ENCODE peak calls at places on chromosomes 7 and 10, in ten cellular contexts. L is kidney, Y is astrocyte of the spinal cord, R is uterus, C is neural progenitor cell, T is colonic mucosa, H is ovary, F is choroid plexus epithelial cell, M is lower lobe of right lung, B is OCI-LY7. P is an unnamed sample.
A peak's percentile ranks its signal among the peaks of the same experiment; 100 is the strongest.

GRCh38 chr10:20048161-20048560 is 231.9 kb downstream of the PLXDC2 start:
- DNase-seq in L (no peak), Y (no peak), R (no peak), C (no peak), T (no peak), H (no peak), F (no peak), M (no peak), B (no peak), P (no peak)

GRCh38 chr10:21978191-21978862 is 25.2 kb downstream of the DNAJC1 start:
- DNase-seq in L (no peak), Y (peak; percentile 58), R (no peak), C (peak; percentile 45), T (no peak), H (no peak), F (peak; percentile 32), M (no peak), B (no peak), P (peak; percentile 54)

GRCh38 chr7:150968698-150969482 is 9.2 kb downstream of the KCNH2 start:
- DNase-seq in L (no peak), Y (no peak), R (no peak), C (peak; percentile 39), T (no peak), H (no peak), F (no peak), M (no peak), B (no peak), P (no peak)

GRCh38 chr7:43631559-43631958 is 48.7 kb downstream of the STK17A start:
- DNase-seq in L (no peak), Y (no peak), R (no peak), C (no peak), T (no peak), H (no peak), F (no peak), M (no peak), B (no peak), P (no peak)

GRCh38 chr7:134905375-134905774 is 80.9 kb upstream of the AGBL3 start:
- DNase-seq in L (peak; percentile 56), Y (peak; percentile 91), R (peak; percentile 77), C (no peak), T (peak; percentile 27), H (peak; percentile 48), F (peak; percentile 95), M (no peak), B (no peak), P (peak; percentile 95)

GRCh38 chr10:77117501-77117900 is 520.1 kb downstream of the KCNMA1 start:
- DNase-seq in L (no peak), Y (no peak), R (no peak), C (no peak), T (no peak), H (no peak), F (no peak), M (no peak), B (no peak), P (no peak)

GRCh38 chr10:36089790-36090391 is 447.8 kb upstream of the FZD8 start:
- DNase-seq in L (no peak), Y (no peak), R (no peak), C (no peak), T (no peak), H (no peak), F (no peak), M (no peak), B (no peak), P (no peak)

GRCh38 chr10:48551796-48552591 is 52.9 kb downstream of the ARHGAP22 start:
- DNase-seq in L (no peak), Y (peak; percentile 56), R (no peak), C (peak; percentile 65), T (no peak), H (peak; percentile 49), F (peak; percentile 74), M (no peak), B (peak; percentile 79), P (peak; percentile 77)

GRCh38 chr10:63430091-63430998 is 35.4 kb downstream of the JMJD1C start:
- DNase-seq in L (no peak), Y (peak; percentile 65), R (no peak), C (no peak), T (no peak), H (no peak), F (peak; percentile 85), M (no peak), B (no peak), P (peak; percentile 85)

GRCh38 chr10:67072654-67073053 is 146.8 kb downstream of the LRRTM3 start:
- DNase-seq in L (no peak), Y (no peak), R (no peak), C (no peak), T (no peak), H (no peak), F (no peak), M (no peak), B (no peak), P (no peak)

GRCh38 chr7:112416127-112416526 is 34.1 kb upstream of the IFRD1 start:
- DNase-seq in L (no peak), Y (peak; percentile 62), R (no peak), C (no peak), T (no peak), H (no peak), F (peak; percentile 76), M (no peak), B (no peak), P (peak; percentile 60)

GRCh38 chr7:112414855-112415490 is 35.3 kb upstream of the IFRD1 start:
- DNase-seq in L (no peak), Y (no peak), R (no peak), C (peak; percentile 47), T (no peak), H (no peak), F (peak; percentile 70), M (no peak), B (peak; percentile 51), P (peak; percentile 68)

GRCh38 chr7:112407261-112407660 is 43.0 kb upstream of the IFRD1 start:
- DNase-seq in L (no peak), Y (no peak), R (no peak), C (no peak), T (no peak), H (no peak), F (no peak), M (no peak), B (no peak), P (no peak)

GRCh38 chr7:112410087-112410486 is 40.2 kb upstream of the IFRD1 start:
- DNase-seq in L (no peak), Y (no peak), R (no peak), C (no peak), T (no peak), H (no peak), F (peak; percentile 71), M (no peak), B (no peak), P (peak; percentile 47)

DNA sequence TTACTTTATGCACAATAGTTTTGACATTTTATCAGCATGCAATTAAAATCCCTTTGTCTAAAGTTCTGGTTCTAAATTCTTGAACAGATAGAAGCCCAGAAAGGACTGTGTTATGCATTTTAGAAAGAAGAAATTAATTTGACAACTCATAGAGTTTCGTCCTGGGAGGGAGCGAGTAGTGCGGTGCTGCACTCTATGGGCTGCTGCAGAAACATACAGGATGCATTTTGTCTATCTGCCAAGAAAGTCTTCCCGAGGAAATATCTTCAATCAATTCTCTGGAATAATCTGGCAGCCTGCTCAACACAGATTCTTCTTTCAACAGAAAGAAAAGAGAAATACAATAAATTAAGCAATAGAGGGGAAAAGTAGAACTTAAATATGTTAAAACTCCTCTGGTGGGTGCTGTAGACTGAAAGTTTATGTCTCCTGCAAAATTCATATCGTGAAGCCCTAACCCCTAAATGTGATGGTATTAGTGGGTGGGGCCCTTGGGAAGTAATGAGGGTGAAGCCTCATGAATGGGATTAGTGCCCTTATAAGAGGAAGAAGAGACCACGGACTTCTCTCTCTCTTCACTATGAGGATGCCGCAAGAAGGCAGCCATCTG is 39.0 kb upstream of the IFRD1 start:
- DNase-seq in L (no peak), Y (peak; percentile 56), R (no peak), C (no peak), T (no peak), H (peak; percentile 39), F (peak; percentile 81), M (no peak), B (no peak), P (peak; percentile 74)
- TF ChIP-seq CTCF in L (peak; percentile 64), Y (peak; percentile 83), R (peak; percentile 37), C (peak; percentile 59), T (peak; percentile 37), H (no peak), F (peak; percentile 87), M (peak; percentile 53), B (peak; percentile 70), P (peak; percentile 86)

DNA sequence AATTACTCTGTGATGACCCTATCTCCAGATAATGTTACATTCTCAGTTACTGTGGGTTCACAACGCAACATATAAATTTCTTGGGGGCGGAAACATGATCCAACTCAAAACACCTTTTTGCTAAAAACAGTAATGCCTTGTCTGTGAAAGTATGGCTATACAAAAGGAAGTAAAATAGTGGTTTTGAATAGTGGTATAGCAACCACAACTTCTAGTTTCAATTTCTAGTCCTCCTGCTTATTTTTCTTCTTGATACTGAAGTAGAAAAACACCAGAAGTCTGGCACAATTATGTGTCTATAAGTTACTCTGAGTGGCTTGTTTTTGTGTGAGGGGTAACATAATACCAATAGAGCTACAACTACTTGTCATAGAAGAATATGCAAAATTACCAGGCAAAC is 21.5 kb upstream of the ZNF800 start:
- DNase-seq in L (no peak), Y (no peak), R (no peak), C (no peak), T (no peak), H (no peak), F (no peak), M (no peak), B (peak; percentile 22), P (no peak)
- H3K4me3 ChIP-seq in L (no peak overlapping the region), Y (no peak overlapping the region), R (no peak overlapping the region), C (no peak overlapping the region), T (no peak overlapping the region), H (no peak overlapping the region), F (no peak overlapping the region), M (no peak overlapping the region), B (no peak overlapping the region), P (no peak overlapping the region)

DNA sequence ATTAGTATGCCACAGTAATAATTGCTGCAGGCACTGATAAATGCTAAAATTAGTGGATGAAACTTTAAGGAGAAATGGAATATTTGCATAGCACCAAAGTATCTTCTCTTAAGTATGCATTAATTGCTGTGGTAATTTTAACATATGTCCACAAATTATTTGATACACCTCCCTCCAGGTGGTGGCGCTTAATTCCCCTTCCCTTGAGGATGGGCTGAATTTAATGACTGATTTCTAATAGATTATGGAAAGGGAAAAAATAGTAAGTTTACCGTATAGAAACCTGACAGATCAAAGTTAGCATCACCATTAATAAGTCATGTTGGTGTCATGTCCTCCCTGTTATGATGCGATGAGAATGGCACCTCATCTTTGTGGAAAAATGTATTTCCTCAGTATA is 519.2 kb downstream of the TFEC start:
- DNase-seq in L (no peak), Y (no peak), R (no peak), C (no peak), T (no peak), H (no peak), F (no peak), M (no peak), B (no peak), P (no peak)
- TF ChIP-seq CTCF in L (no peak), Y (no peak), R (no peak), C (no peak), T (no peak), H (no peak), F (peak; percentile 6), M (no peak), B (no peak), P (no peak)

DNA sequence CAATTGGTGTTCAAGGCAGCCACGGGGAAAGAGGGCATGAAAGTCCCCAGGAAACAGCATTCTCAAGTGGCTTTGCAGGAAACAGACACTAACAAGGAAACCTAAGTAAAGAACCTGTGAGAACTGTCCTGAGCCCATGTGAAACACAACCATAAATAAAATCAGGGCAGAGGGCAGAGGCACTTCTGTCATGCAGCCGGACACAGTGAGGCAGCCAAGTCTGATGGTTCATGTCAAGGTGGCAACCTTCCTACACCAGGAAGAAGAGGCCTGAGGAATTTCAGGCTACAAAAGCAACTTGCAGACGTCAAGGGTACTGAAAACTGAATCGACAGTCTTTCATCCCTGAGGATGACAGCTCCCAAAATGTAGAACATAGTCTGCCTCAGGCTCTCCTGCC is 458.2 kb upstream of the NPVF start:
- DNase-seq in L (no peak), Y (no peak), R (no peak), C (no peak), T (no peak), H (no peak), F (no peak), M (no peak), B (no peak), P (no peak)
- H3K4me3 ChIP-seq in L (no peak overlapping the region), Y (no peak overlapping the region), R (no peak overlapping the region), C (no peak overlapping the region), T (no peak overlapping the region), H (no peak overlapping the region), F (no peak overlapping the region), M (no peak overlapping the region), B (no peak overlapping the region), P (no peak overlapping the region)

P was measured in fibroblast of pulmonary artery.